ENCODE peak calls at places on chromosomes 4 and X, in five cellular contexts. E is NCI-H1694 treated with DMSO at 0.1 percent for 48 hours, O is fibroblast of mammary gland, D is tibial artery, H is progenitor cell of endocrine pancreas. P is an unnamed sample.

GRCh38 chr4:76821661-76822060 is 76.3 kb downstream of the SOWAHB start:
- DNase-seq in D (no peak), O (peak; percentile 84), E (no peak), H (no peak), P (peak; percentile 65)

GRCh38 chrX:23616361-23616760 is 50.9 kb upstream of the PRDX4 start:
- DNase-seq in E (peak; percentile 2), H (no peak), D (no peak), O (peak; percentile 34), P (no peak)

GRCh38 chr4:118839221-118839927 is 3.4 kb upstream of the SEC24D start:
- DNase-seq in O (no peak), E (no peak), D (no peak), H (no peak), P (no peak)

GRCh38 chr4:168605411-168605810 is 108.6 kb downstream of the PALLD start:
- DNase-seq in H (no peak), E (no peak), D (no peak), O (peak; percentile 81), P (no peak)

GRCh38 chr4:47876310-47876709 is 38.1 kb downstream of the NFXL1 start:
- DNase-seq in D (no peak), E (no peak), O (peak; percentile 45), H (no peak), P (no peak)

GRCh38 chr4:182764137-182764536 is 153.0 kb downstream of the DCTD start:
- DNase-seq in E (no peak), H (no peak), O (no peak), D (no peak), P (no peak)

GRCh38 chr4:1399508-1400190 is 6.6 kb downstream of the NKX1-1 start:
- DNase-seq in H (peak; percentile 5), E (no peak), D (peak; percentile 8), O (no peak), P (no peak)

GRCh38 chr4:64353904-64354303 is 55.3 kb downstream of the TECRL start:
- DNase-seq in E (no peak), D (no peak), O (no peak), H (no peak), P (no peak)

GRCh38 chr4:57043304-57044251 is 64.9 kb downstream of the POLR2B start:
- DNase-seq in D (no peak), O (peak; percentile 88), H (no peak), E (no peak), P (peak; percentile 97)

GRCh38 chr4:69716654-69717053 is 43.8 kb downstream of the SULT1B1 start:
- DNase-seq in E (no peak), D (no peak), O (no peak), H (no peak), P (no peak)

GRCh38 chrX:26613951-26614350 is 398.0 kb downstream of the MAGEB5 start:
- DNase-seq in E (no peak), D (no peak), H (no peak), O (no peak), P (no peak)

GRCh38 chrX:11296051-11296450 is 2.8 kb downstream of the AMELX start:
- DNase-seq in E (no peak), H (no peak), D (no peak), O (no peak), P (no peak)

GRCh38 chrX:73561791-73562190 is 1.2 kb upstream of the CHIC1 start:
- DNase-seq in H (no peak), E (peak; percentile 1), D (no peak), O (peak; percentile 6), P (no peak)

P was measured in skeletal muscle cell.